ENCODE peak calls at places on chromosomes 7 and 10, in ten cellular contexts. Z is SK-MEL-5; X is activated effector memory CD4-positive, alpha-beta T cell treated with anti-CD3 and anti-CD28 coated beads, Interleukin-2, amount 50 U/mL, for 16 hours; O is Right ventricle myocardium superior; M is NCI-H2081; F is NCI-H1105 treated with DMSO at 0.1 percent for 48 hours; H is GM13977; J is nephron progenitor cell; E is amygdala; D is Right ventricle myocardium inferior. W is an unnamed sample.
A peak's percentile ranks its signal among the peaks of the same experiment; 100 is the strongest.

GRCh38 chr10:124152781-124153600 is 59.6 kb upstream of the CHST15 start:
- DNase-seq in Z (no peak), X (peak; percentile 68), O (peak; percentile 61), M (peak; percentile 87), F (peak; percentile 62), H (peak; percentile 48), J (no peak), E (no peak), D (peak; percentile 73), W (no peak)

GRCh38 chr10:8279598-8279997 is 225.1 kb downstream of the GATA3 start:
- DNase-seq in Z (no peak), X (no peak), O (no peak), M (no peak), F (no peak), H (no peak), J (no peak), E (no peak), D (no peak), W (no peak)

GRCh38 chr7:37970211-37970610 is 49.8 kb downstream of the EPDR1 start:
- DNase-seq in Z (no peak), X (no peak), O (no peak), M (no peak), F (no peak), H (no peak), J (no peak), E (no peak), D (no peak), W (no peak)

GRCh38 chr10:31832261-31832660 is 96.4 kb downstream of the ARHGAP12 start:
- DNase-seq in Z (no peak), X (no peak), O (no peak), M (no peak), F (no peak), H (no peak), J (no peak), E (no peak), D (no peak), W (no peak)

GRCh38 chr7:47071866-47072265 is 510.0 kb downstream of the TNS3 start:
- DNase-seq in Z (no peak), X (no peak), O (no peak), M (no peak), F (no peak), H (no peak), J (no peak), E (no peak), D (no peak), W (no peak)

GRCh38 chr10:88974446-88975376 is 15.9 kb upstream of the FAS start:
- DNase-seq in Z (peak; percentile 14), X (no peak), O (no peak), M (no peak), F (no peak), H (no peak), J (no peak), E (no peak), D (no peak), W (peak; percentile 5)

GRCh38 chr10:14327535-14327934 is 3.2 kb downstream of the FRMD4A start:
- DNase-seq in Z (peak; percentile 0), X (no peak), O (no peak), M (no peak), F (no peak), H (no peak), J (no peak), E (no peak), D (no peak), W (no peak)

GRCh38 chr10:27744478-27745379 is 890 bp downstream of the MKX start:
- DNase-seq in Z (no peak), X (peak; percentile 66), O (peak; percentile 43), M (no peak), F (peak; percentile 11), H (peak; percentile 29), J (peak; percentile 71), E (no peak), D (peak; percentile 70), W (peak; percentile 3)

GRCh38 chr10:106224676-106225075 is 939.8 kb downstream of the SORCS1 start:
- DNase-seq in Z (no peak), X (no peak), O (no peak), M (no peak), F (no peak), H (no peak), J (no peak), E (no peak), D (no peak), W (no peak)

GRCh38 chr10:8462565-8462964 is 408.1 kb downstream of the GATA3 start:
- DNase-seq in Z (no peak), X (no peak), O (no peak), M (no peak), F (no peak), H (no peak), J (no peak), E (no peak), D (no peak), W (no peak)

GRCh38 chr7:44606341-44607140 is at the start of gene OGDH:
- DNase-seq in Z (peak; percentile 99), X (peak; percentile 100), O (peak; percentile 100), M (peak; percentile 99), F (peak; percentile 98), H (peak; percentile 99), J (peak; percentile 99), E (peak; percentile 93), D (peak; percentile 100), W (peak; percentile 92)

GRCh38 chr7:24865994-24866615 is 108.8 kb upstream of the GSDME start:
- DNase-seq in Z (peak; percentile 71), X (no peak), O (no peak), M (no peak), F (no peak), H (no peak), J (no peak), E (no peak), D (no peak), W (no peak)

GRCh38 chr7:31408120-31408729 is 67.7 kb upstream of the NEUROD6 start:
- DNase-seq in Z (no peak), X (no peak), O (no peak), M (no peak), F (no peak), H (no peak), J (no peak), E (no peak), D (no peak), W (no peak)

GRCh38 chr7:150983893-150984368 is 5.8 kb upstream of the KCNH2 start:
- DNase-seq in Z (peak; percentile 55), X (peak; percentile 73), O (no peak), M (no peak), F (no peak), H (no peak), J (peak; percentile 76), E (no peak), D (peak; percentile 37), W (no peak)

GRCh38 chr10:12428447-12429135 is 79.2 kb downstream of the CAMK1D start:
- DNase-seq in Z (no peak), X (no peak), O (no peak), M (no peak), F (no peak), H (no peak), J (no peak), E (no peak), D (no peak), W (no peak)

GRCh38 chr10:43254199-43254730 is 12.6 kb downstream of the RASGEF1A start:
- DNase-seq in Z (no peak), X (peak; percentile 61), O (peak; percentile 27), M (no peak), F (no peak), H (no peak), J (peak; percentile 46), E (no peak), D (peak; percentile 56), W (no peak)

GRCh38 chr10:20007426-20007825 is 191.2 kb downstream of the PLXDC2 start:
- DNase-seq in Z (no peak), X (no peak), O (no peak), M (no peak), F (no peak), H (no peak), J (no peak), E (no peak), D (no peak), W (no peak)

GRCh38 chr10:31421322-31421721 is 102.3 kb downstream of the ZEB1 start:
- DNase-seq in Z (no peak), X (no peak), O (no peak), M (no peak), F (no peak), H (no peak), J (no peak), E (no peak), D (no peak), W (no peak)

GRCh38 chr10:3803884-3804741 is 19.1 kb upstream of the KLF6 start:
- DNase-seq in Z (peak; percentile 53), X (peak; percentile 86), O (no peak), M (no peak), F (no peak), H (no peak), J (no peak), E (no peak), D (no peak), W (no peak)